ENCODE peak calls at places on chromosomes 11 and 22, in eight cellular contexts. M, I, F, N, B, K, H and Z are unnamed samples.

GRCh38 chr11:117618273-117618672 is 178.7 kb downstream of the DSCAML1 start:
- DNase-seq in I (no peak), H (no peak), M (no peak), N (no peak), B (no peak), K (no peak), F (no peak), Z (no peak)

GRCh38 chr11:95108671-95109551 is 19.3 kb downstream of the ENDOD1 start:
- DNase-seq in F (no peak), M (peak), N (no peak), B (peak), K (no peak), H (no peak), I (no peak), Z (no peak)

GRCh38 chr11:10021563-10021962 is 272.5 kb downstream of the SBF2 start:
- DNase-seq in B (no peak), H (no peak), I (no peak), N (no peak), M (no peak), K (no peak), F (no peak), Z (no peak)

GRCh38 chr11:73290536-73290935 is 17.5 kb upstream of the ARHGEF17 start:
- DNase-seq in F (no peak), M (no peak), K (peak), H (no peak), N (no peak), I (no peak), B (no peak), Z (no peak)

GRCh38 chr22:21861290-21861848 is 6.1 kb downstream of the MAPK1 start:
- DNase-seq in M (no peak), K (no peak), I (no peak), B (no peak), H (no peak), N (no peak), F (no peak), Z (no peak)

GRCh38 chr11:116990061-116990473 is 108.2 kb downstream of the SIK3 start:
- DNase-seq in K (no peak), M (peak), B (peak), F (no peak), N (no peak), H (no peak), I (no peak), Z (no peak)

GRCh38 chr11:73237471-73238290 is 19.6 kb downstream of the P2RY2 start:
- DNase-seq in H (no peak), F (peak), M (peak), I (peak), B (peak), N (no peak), K (peak), Z (no peak)

GRCh38 chr22:28594784-28595324 is 84.8 kb downstream of the TTC28 start:
- DNase-seq in I (no peak), K (no peak), F (no peak), B (peak), M (peak), H (no peak), N (no peak), Z (peak)

GRCh38 chr11:11047851-11048610 is 190.2 kb upstream of the ZBED5 start:
- DNase-seq in K (no peak), I (no peak), N (no peak), F (no peak), H (no peak), B (no peak), M (no peak), Z (no peak)

GRCh38 chr22:27986459-27986858 is 67.4 kb upstream of the PITPNB start:
- DNase-seq in N (no peak), B (no peak), I (no peak), K (no peak), H (no peak), M (no peak), F (peak), Z (no peak)

GRCh38 chr11:67632175-67632981 is 2.6 kb upstream of the NUDT8 start:
- DNase-seq in F (peak), B (no peak), M (no peak), I (no peak), K (peak), N (no peak), H (no peak), Z (no peak)

GRCh38 chr11:111514216-111515031 is at the start of gene HOATZ:
- DNase-seq in B (peak), N (no peak), F (no peak), K (no peak), H (no peak), M (no peak), I (no peak), Z (no peak)

GRCh38 chr11:20102393-20102792 is 57.9 kb downstream of the DBX1 start:
- DNase-seq in M (no peak), F (no peak), H (no peak), N (no peak), B (no peak), K (no peak), I (no peak), Z (no peak)

GRCh38 chr11:119339581-119340334 is 925 bp downstream of the C1QTNF5 start:
- DNase-seq in N (peak), H (no peak), B (peak), M (peak), I (peak), F (peak), K (peak), Z (peak)

GRCh38 chr11:107787733-107788132 is 70.9 kb downstream of the SLC35F2 start:
- DNase-seq in K (no peak), H (no peak), N (no peak), M (no peak), B (no peak), F (no peak), I (no peak), Z (no peak)

GRCh38 chr22:20239951-20240773 is 28.0 kb downstream of the RTN4R start:
- DNase-seq in B (peak), M (no peak), F (no peak), H (no peak), K (no peak), I (peak), N (no peak), Z (peak)

GRCh38 chr11:123607781-123608180 is 46.6 kb downstream of the SCN3B start:
- DNase-seq in N (no peak), F (no peak), M (no peak), H (no peak), B (no peak), I (no peak), K (no peak), Z (no peak)

GRCh38 chr22:32413715-32414114 is 1.7 kb upstream of the RTCB start:
- DNase-seq in I (no peak), N (no peak), M (peak), F (no peak), H (no peak), B (peak), K (no peak), Z (no peak)

GRCh38 chr11:691710-692590 is 3.1 kb downstream of the DEAF1 start:
- DNase-seq in F (no peak), K (no peak), I (no peak), M (no peak), B (no peak), H (no peak), N (no peak), Z (no peak)

GRCh38 chr11:78313898-78314297 is 103.7 kb downstream of the GAB2 start:
- DNase-seq in F (no peak), K (no peak), I (no peak), H (no peak), N (no peak), B (peak), M (peak), Z (no peak)

GRCh38 chr11:116465056-116465455 is 307.7 kb downstream of the BUD13 start:
- DNase-seq in B (no peak), F (no peak), H (no peak), M (no peak), N (no peak), I (no peak), K (no peak), Z (no peak)

GRCh38 chr11:115257286-115258077 is 246.7 kb downstream of the CADM1 start:
- DNase-seq in H (no peak), I (no peak), K (no peak), F (no peak), B (no peak), N (no peak), M (no peak), Z (no peak)

GRCh38 chr22:36985490-36985889 is 33.8 kb downstream of the TST start:
- DNase-seq in N (no peak), H (no peak), F (no peak), B (no peak), M (no peak), I (no peak), K (no peak), Z (no peak)

GRCh38 chr22:22884888-22885840 is 2.5 kb upstream of the IGLL5 start:
- DNase-seq in M (peak), K (peak), B (no peak), I (no peak), F (no peak), H (peak), N (no peak), Z (no peak)

GRCh38 chr11:78268516-78269410 is 80.0 kb downstream of the USP35 start:
- DNase-seq in K (peak), I (no peak), M (no peak), F (peak), N (no peak), H (no peak), B (peak), Z (no peak)

GRCh38 chr11:123640677-123641494 is 13.5 kb downstream of the SCN3B start:
- DNase-seq in B (peak), H (peak), K (peak), M (peak), F (peak), I (peak), N (peak), Z (peak)

GRCh38 chr11:81030186-81030585 is 1589.4 kb upstream of the TENM4 start:
- DNase-seq in B (no peak), F (no peak), H (no peak), N (no peak), I (no peak), K (no peak), M (no peak), Z (no peak)

GRCh38 chr11:35617687-35618496 is at the start of gene FJX1:
- DNase-seq in K (peak), N (peak), M (peak), H (peak), I (peak), F (peak), B (peak), Z (peak)

GRCh38 chr11:78214331-78215194 is 25.8 kb downstream of the USP35 start:
- DNase-seq in K (no peak), I (no peak), B (no peak), N (no peak), F (no peak), M (no peak), H (no peak), Z (no peak)

GRCh38 chr11:130217632-130218031 is 58.0 kb downstream of the ST14 start:
- DNase-seq in N (peak), F (no peak), I (no peak), K (peak), M (no peak), B (peak), H (no peak), Z (no peak)

GRCh38 chr11:122333476-122333875 is 217.5 kb upstream of the BLID start:
- DNase-seq in I (no peak), H (no peak), N (no peak), K (no peak), F (no peak), M (no peak), B (no peak), Z (no peak)

GRCh38 chr11:118895093-118896039 is 11.7 kb downstream of the CXCR5 start:
- DNase-seq in H (no peak), I (no peak), F (no peak), B (no peak), K (peak), M (no peak), N (no peak), Z (no peak)